ENCODE peak calls at places on chromosomes 7 and 10, in eight cellular contexts. X is psoas muscle; R is lower lobe of right lung; Q is hepatocyte; F is CD8-positive, alpha-beta T cell; E is tibial artery; C is brain microvascular endothelial cell; D is ovary. O is an unnamed sample.

GRCh38 chr10:127133672-127134500 is 62.5 kb downstream of the INSYN2A start:
- DNase-seq in X (no peak), R (no peak), Q (no peak), F (no peak), E (no peak), C (peak), D (no peak), O (no peak)

GRCh38 chr10:12803781-12804180 is 197.7 kb downstream of the CCDC3 start:
- DNase-seq in X (no peak), R (no peak), Q (no peak), F (no peak), E (no peak), C (no peak), D (no peak), O (no peak)

GRCh38 chr7:106731637-106732036 is 70.7 kb upstream of the CCDC71L start:
- DNase-seq in X (no peak), R (no peak), Q (no peak), F (no peak), E (no peak), C (no peak), D (no peak), O (no peak)

GRCh38 chr10:90032519-90032918 is 331.1 kb downstream of the KIF20B start:
- DNase-seq in X (no peak), R (no peak), Q (no peak), F (no peak), E (no peak), C (no peak), D (no peak), O (no peak)

GRCh38 chr7:137755846-137756685 is 90.7 kb downstream of the DGKI start:
- DNase-seq in X (no peak), R (no peak), Q (no peak), F (no peak), E (no peak), C (no peak), D (no peak), O (no peak)

GRCh38 chr10:31317652-31318381 is 1.2 kb upstream of the ZEB1 start:
- DNase-seq in X (no peak), R (peak), Q (no peak), F (peak), E (no peak), C (no peak), D (no peak), O (no peak)

GRCh38 chr7:129553861-129554530 is 51.7 kb downstream of the SMKR1 start:
- DNase-seq in X (no peak), R (no peak), Q (no peak), F (peak), E (no peak), C (peak), D (no peak), O (no peak)

GRCh38 chr10:8365935-8366911 is 311.7 kb downstream of the GATA3 start:
- DNase-seq in X (no peak), R (no peak), Q (peak), F (peak), E (no peak), C (no peak), D (no peak), O (no peak)

GRCh38 chr7:141685285-141686035 is 16.5 kb downstream of the DENND11 start:
- DNase-seq in X (peak), R (no peak), Q (no peak), F (no peak), E (no peak), C (no peak), D (no peak), O (no peak)

GRCh38 chr10:52740913-52741675 is 31.5 kb downstream of the MBL2 start:
- DNase-seq in X (no peak), R (no peak), Q (peak), F (peak), E (no peak), C (peak), D (no peak), O (no peak)

GRCh38 chr10:15120523-15120922 is 23.4 kb downstream of the RPP38 start:
- DNase-seq in X (no peak), R (no peak), Q (no peak), F (no peak), E (no peak), C (peak), D (no peak), O (no peak)

GRCh38 chr7:85186521-85187241 is at the start of gene SEMA3D:
- DNase-seq in X (peak), R (peak), Q (peak), F (no peak), E (peak), C (peak), D (peak), O (peak)

GRCh38 chr10:6473901-6474370 is 106.1 kb downstream of the PRKCQ start:
- DNase-seq in X (no peak), R (no peak), Q (no peak), F (peak), E (no peak), C (no peak), D (no peak), O (no peak)

GRCh38 chr10:14040787-14041631 is 289.7 kb downstream of the FRMD4A start:
- DNase-seq in X (no peak), R (no peak), Q (no peak), F (no peak), E (no peak), C (no peak), D (no peak), O (no peak)

GRCh38 chr10:74835963-74836362 is 9.6 kb downstream of the KAT6B start:
- DNase-seq in X (no peak), R (no peak), Q (no peak), F (no peak), E (no peak), C (no peak), D (no peak), O (no peak)

GRCh38 chr10:121406823-121407545 is 191.3 kb downstream of the FGFR2 start:
- DNase-seq in X (no peak), R (no peak), Q (no peak), F (no peak), E (peak), C (no peak), D (no peak), O (no peak)

GRCh38 chr10:90484518-90484917 is 373.3 kb downstream of the HTR7 start:
- DNase-seq in X (no peak), R (no peak), Q (no peak), F (no peak), E (no peak), C (peak), D (no peak), O (no peak)

GRCh38 chr7:133873631-133874030 is 253.5 kb upstream of the LRGUK start:
- DNase-seq in X (no peak), R (no peak), Q (no peak), F (no peak), E (no peak), C (peak), D (no peak), O (no peak)

GRCh38 chr7:114865564-114865963 is 56.3 kb upstream of the MDFIC start:
- DNase-seq in X (peak), R (peak), Q (peak), F (peak), E (peak), C (peak), D (peak), O (no peak)

DNA sequence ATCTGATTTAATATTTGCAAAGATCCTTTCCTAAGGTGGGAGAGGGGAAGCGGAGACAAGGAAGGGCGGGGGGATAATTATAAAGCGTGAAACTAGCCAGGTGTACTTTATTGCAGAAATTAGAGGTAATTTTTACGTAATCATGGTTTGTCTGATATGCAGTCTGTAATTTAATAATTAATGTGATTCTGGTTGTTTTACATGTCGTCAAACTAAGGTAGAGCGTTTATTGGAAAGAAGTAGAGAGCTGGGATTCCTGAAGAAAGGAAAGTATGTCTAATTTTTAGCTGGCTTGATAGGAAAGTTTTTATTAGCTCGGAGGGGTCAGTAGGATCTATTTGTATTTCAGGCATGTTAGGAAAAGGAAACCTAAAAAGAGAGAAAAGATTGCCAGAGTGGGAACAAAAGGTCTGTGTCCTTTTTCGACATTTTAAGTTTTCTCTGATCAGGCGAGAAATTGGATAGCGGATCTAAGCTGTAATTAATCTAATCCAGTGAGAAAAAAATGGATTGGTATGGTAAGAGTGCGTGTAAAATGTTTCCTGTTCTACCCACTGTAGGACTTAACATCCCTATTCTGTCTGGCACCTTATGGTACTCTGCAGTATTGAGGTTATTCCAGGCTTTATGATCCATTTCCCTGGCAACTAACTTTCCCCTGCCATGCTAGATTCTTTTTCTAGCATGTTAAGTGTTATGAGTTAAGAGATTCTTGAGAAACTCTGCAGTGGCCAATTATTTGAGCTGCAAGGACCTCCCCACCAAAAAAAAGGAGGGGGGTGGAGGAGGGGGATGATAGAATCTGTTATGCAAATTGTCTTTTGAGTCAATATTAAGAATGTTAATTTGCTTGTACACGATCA is 1.4 kb downstream of the CELF2 start:
- DNase-seq in X (no peak), R (no peak), Q (no peak), F (no peak), E (no peak), C (no peak), D (no peak), O (no peak)
- H3K27ac ChIP-seq in X (peak), R (peak), Q (peak), F (no peak), E (peak), C (no peak), D (peak), O (peak)

DNA sequence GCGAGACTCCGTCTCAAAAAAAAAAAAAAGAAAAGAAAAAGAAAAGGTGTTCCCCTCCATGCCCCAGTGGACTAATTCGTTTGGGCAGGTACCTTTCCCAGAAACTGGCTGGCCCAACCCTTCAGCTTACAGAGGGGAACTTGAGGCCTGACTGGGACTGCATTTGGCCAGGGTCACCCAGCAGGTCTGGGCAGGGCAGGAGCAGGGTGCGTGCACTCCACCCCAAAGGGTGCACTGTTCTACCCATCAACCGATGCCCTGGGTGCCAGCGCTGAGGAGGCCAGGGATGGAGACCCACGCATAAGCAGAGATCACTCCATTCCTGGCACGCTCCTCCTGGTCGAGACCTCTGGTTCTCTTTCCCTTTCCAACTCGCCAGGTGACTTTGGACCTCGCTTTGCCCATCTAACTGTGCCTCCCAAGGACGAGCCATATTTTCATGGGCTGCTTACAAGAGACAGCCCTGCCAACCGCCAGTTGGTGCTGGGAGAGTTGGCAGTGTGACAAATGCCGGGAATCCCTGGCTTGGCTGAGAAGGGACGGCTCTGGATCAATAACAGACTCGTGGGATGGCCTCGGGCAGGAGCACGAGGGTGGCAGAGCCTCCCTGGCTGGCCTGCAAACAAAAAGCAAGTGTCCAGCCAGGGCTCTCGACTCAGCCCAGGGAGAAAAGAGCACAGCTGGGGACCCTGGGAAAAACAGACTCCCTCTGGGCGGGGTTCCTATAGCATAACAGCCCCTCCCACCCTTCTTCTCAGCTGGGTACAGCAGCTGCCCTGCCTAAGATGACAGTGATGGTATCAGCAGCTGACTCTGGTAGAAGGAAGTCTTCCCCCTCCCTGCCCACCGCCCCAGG is 7.9 kb downstream of the HSPB1 start:
- DNase-seq in X (no peak), R (no peak), Q (no peak), F (no peak), E (no peak), C (no peak), D (no peak), O (no peak)
- H3K4me3 ChIP-seq in X (peak), R (no peak), Q (no peak), F (no peak), E (no peak), C (no peak), D (no peak), O (no peak)

GRCh38 chr10:102645388-102645740 is 1.1 kb downstream of the TRIM8 start:
- DNase-seq in X (peak), R (peak), Q (peak), F (peak), E (peak), C (peak), D (no peak), O (peak)
- TF ChIP-seq CTCF in X (no peak), R (no peak), Q (no peak), F (no peak), E (no peak), C (no peak), D (no peak), O (no peak)

DNA sequence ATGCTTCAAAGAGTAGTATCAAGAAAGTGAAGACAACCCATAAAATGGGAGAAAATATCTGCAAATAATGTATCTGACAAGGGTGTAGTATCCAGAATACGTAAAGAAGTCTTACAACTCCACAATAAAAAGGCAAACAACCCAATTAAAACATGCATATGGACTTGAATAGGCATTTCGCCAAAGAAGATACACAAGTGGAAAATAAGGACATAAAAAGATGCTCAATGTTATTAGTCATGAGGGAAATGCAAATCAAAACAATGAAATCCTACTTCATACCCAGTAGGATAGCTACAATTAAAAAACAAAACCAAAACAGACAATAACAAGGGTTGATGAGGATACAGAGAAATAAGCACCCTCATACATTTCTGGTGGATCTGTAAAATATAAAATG is 79.2 kb downstream of the NUDCD3 start:
- DNase-seq in X (no peak), R (no peak), Q (no peak), F (no peak), E (no peak), C (no peak), D (no peak), O (no peak)
- H3K27ac ChIP-seq in X (no peak), R (no peak), Q (no peak), F (no peak), E (no peak), C (no peak), D (no peak), O (no peak)

GRCh38 chr10:78982726-78983125 is 86.0 kb upstream of the ZMIZ1 start:
- DNase-seq in X (peak), R (no peak), Q (no peak), F (no peak), E (no peak), C (no peak), D (no peak), O (no peak)
- H3K4me3 ChIP-seq in X (no peak), R (no peak), Q (no peak), F (no peak), E (no peak), C (no peak), D (no peak), O (no peak)

O was measured in coronary artery.